ENCODE peak calls at places on chromosomes 1 and 21, in seven cellular contexts. One of them, this sample, is unnamed.

GRCh38 chr1:206796984-206797402 is 24.7 kb upstream of the IL10 start:
- DNase-seq in colonic mucosa: no peak
- DNase-seq in cardiac muscle cell: no peak
- DNase-seq in endodermal cell: no peak
- DNase-seq in cardiac fibroblast: no peak
- DNase-seq in MM.1S: no peak
- DNase-seq in AG09309: no peak
- DNase-seq in this sample: peak; percentile 82

GRCh38 chr1:65317866-65318653 is 8.7 kb downstream of the DNAJC6 start:
- DNase-seq in cardiac muscle cell: no peak
- DNase-seq in endodermal cell: no peak
- DNase-seq in MM.1S: no peak
- DNase-seq in colonic mucosa: no peak
- DNase-seq in AG09309: no peak
- DNase-seq in cardiac fibroblast: no peak
- DNase-seq in this sample: no peak

GRCh38 chr1:116503535-116504307 is 67.1 kb downstream of the CD58 start:
- DNase-seq in cardiac fibroblast: no peak
- DNase-seq in cardiac muscle cell: no peak
- DNase-seq in endodermal cell: no peak
- DNase-seq in AG09309: no peak
- DNase-seq in colonic mucosa: no peak
- DNase-seq in MM.1S: no peak
- DNase-seq in this sample: no peak

GRCh38 chr1:19179597-19180271 is 30.3 kb downstream of the UBR4 start:
- DNase-seq in cardiac muscle cell: peak; percentile 69
- DNase-seq in AG09309: no peak
- DNase-seq in colonic mucosa: no peak
- DNase-seq in endodermal cell: no peak
- DNase-seq in cardiac fibroblast: peak; percentile 74
- DNase-seq in MM.1S: no peak
- DNase-seq in this sample: no peak

GRCh38 chr21:34510148-34511142 is 1.6 kb downstream of the KCNE1 start:
- DNase-seq in MM.1S: peak; percentile 74
- DNase-seq in endodermal cell: peak; percentile 94
- DNase-seq in cardiac muscle cell: peak; percentile 83
- DNase-seq in colonic mucosa: peak; percentile 84
- DNase-seq in cardiac fibroblast: peak; percentile 79
- DNase-seq in AG09309: no peak
- DNase-seq in this sample: peak; percentile 82

GRCh38 chr1:37432636-37433035 is 41.7 kb upstream of the ZC3H12A start:
- DNase-seq in endodermal cell: no peak
- DNase-seq in MM.1S: no peak
- DNase-seq in cardiac muscle cell: no peak
- DNase-seq in colonic mucosa: no peak
- DNase-seq in AG09309: no peak
- DNase-seq in cardiac fibroblast: no peak
- DNase-seq in this sample: no peak

GRCh38 chr1:109498161-109498801 is 4.4 kb downstream of the CYB561D1 start:
- DNase-seq in cardiac muscle cell: peak; percentile 48
- DNase-seq in MM.1S: no peak
- DNase-seq in endodermal cell: peak; percentile 92
- DNase-seq in AG09309: no peak
- DNase-seq in cardiac fibroblast: peak; percentile 45
- DNase-seq in colonic mucosa: no peak
- DNase-seq in this sample: no peak

GRCh38 chr1:203083463-203083921 is 2.3 kb downstream of the MYOG start:
- DNase-seq in colonic mucosa: peak; percentile 12
- DNase-seq in MM.1S: no peak
- DNase-seq in cardiac muscle cell: no peak
- DNase-seq in AG09309: no peak
- DNase-seq in cardiac fibroblast: no peak
- DNase-seq in endodermal cell: peak; percentile 47
- DNase-seq in this sample: no peak

GRCh38 chr21:36156815-36157670 is at the start of gene DOP1B:
- DNase-seq in MM.1S: peak; percentile 53
- DNase-seq in AG09309: no peak
- DNase-seq in cardiac muscle cell: no peak
- DNase-seq in colonic mucosa: peak; percentile 72
- DNase-seq in cardiac fibroblast: no peak
- DNase-seq in endodermal cell: no peak
- DNase-seq in this sample: no peak

GRCh38 chr1:145962157-145963102 is 1.9 kb downstream of the ANKRD34A start:
- DNase-seq in AG09309: no peak
- DNase-seq in cardiac muscle cell: no peak
- DNase-seq in endodermal cell: peak; percentile 63
- DNase-seq in cardiac fibroblast: no peak
- DNase-seq in MM.1S: no peak
- DNase-seq in colonic mucosa: no peak
- DNase-seq in this sample: no peak

GRCh38 chr1:79741720-79742421 is 735.3 kb upstream of the ADGRL4 start:
- DNase-seq in cardiac muscle cell: no peak
- DNase-seq in AG09309: no peak
- DNase-seq in cardiac fibroblast: no peak
- DNase-seq in MM.1S: peak; percentile 23
- DNase-seq in colonic mucosa: no peak
- DNase-seq in endodermal cell: no peak
- DNase-seq in this sample: no peak

GRCh38 chr1:8171751-8172464 is 145.8 kb upstream of the ERRFI1 start:
- DNase-seq in MM.1S: no peak
- DNase-seq in cardiac fibroblast: no peak
- DNase-seq in colonic mucosa: no peak
- DNase-seq in endodermal cell: no peak
- DNase-seq in AG09309: no peak
- DNase-seq in cardiac muscle cell: no peak
- DNase-seq in this sample: no peak

GRCh38 chr1:20640183-20640597 is 6.9 kb downstream of the PINK1 start:
- DNase-seq in MM.1S: peak; percentile 60
- DNase-seq in cardiac muscle cell: peak; percentile 69
- DNase-seq in cardiac fibroblast: peak; percentile 69
- DNase-seq in colonic mucosa: peak; percentile 59
- DNase-seq in endodermal cell: peak; percentile 85
- DNase-seq in AG09309: no peak
- DNase-seq in this sample: no peak

GRCh38 chr1:14520514-14521163 is 77.8 kb upstream of the KAZN start:
- DNase-seq in MM.1S: no peak
- DNase-seq in endodermal cell: peak; percentile 19
- DNase-seq in cardiac fibroblast: no peak
- DNase-seq in cardiac muscle cell: no peak
- DNase-seq in AG09309: no peak
- DNase-seq in colonic mucosa: no peak
- DNase-seq in this sample: no peak

GRCh38 chr1:14598498-14599172 is at the start of gene KAZN:
- DNase-seq in AG09309: no peak
- DNase-seq in cardiac fibroblast: peak; percentile 43
- DNase-seq in colonic mucosa: peak; percentile 18
- DNase-seq in cardiac muscle cell: no peak
- DNase-seq in endodermal cell: peak; percentile 91
- DNase-seq in MM.1S: no peak
- DNase-seq in this sample: no peak

GRCh38 chr1:231986631-231987291 is 360.2 kb downstream of the DISC1 start:
- DNase-seq in AG09309: no peak
- DNase-seq in colonic mucosa: no peak
- DNase-seq in MM.1S: no peak
- DNase-seq in endodermal cell: peak; percentile 45
- DNase-seq in cardiac fibroblast: peak; percentile 76
- DNase-seq in cardiac muscle cell: peak; percentile 82
- DNase-seq in this sample: no peak

GRCh38 chr1:115697619-115698018 is 55.8 kb downstream of the VANGL1 start:
- DNase-seq in cardiac fibroblast: no peak
- DNase-seq in cardiac muscle cell: no peak
- DNase-seq in AG09309: no peak
- DNase-seq in endodermal cell: no peak
- DNase-seq in MM.1S: no peak
- DNase-seq in colonic mucosa: no peak
- DNase-seq in this sample: no peak

GRCh38 chr1:209633335-209633997 is 18.8 kb downstream of the LAMB3 start:
- DNase-seq in colonic mucosa: no peak
- DNase-seq in cardiac fibroblast: no peak
- DNase-seq in MM.1S: peak; percentile 15
- DNase-seq in AG09309: no peak
- DNase-seq in endodermal cell: no peak
- DNase-seq in cardiac muscle cell: peak; percentile 19
- DNase-seq in this sample: no peak

GRCh38 chr1:23537296-23537993 is 6.4 kb upstream of the E2F2 start:
- DNase-seq in AG09309: no peak
- DNase-seq in endodermal cell: no peak
- DNase-seq in colonic mucosa: no peak
- DNase-seq in cardiac fibroblast: no peak
- DNase-seq in MM.1S: no peak
- DNase-seq in cardiac muscle cell: peak; percentile 32
- DNase-seq in this sample: no peak

GRCh38 chr1:87334351-87335174 is 5.9 kb downstream of the LMO4 start:
- DNase-seq in endodermal cell: peak; percentile 84
- DNase-seq in MM.1S: peak; percentile 64
- DNase-seq in cardiac muscle cell: no peak
- DNase-seq in cardiac fibroblast: no peak
- DNase-seq in AG09309: no peak
- DNase-seq in colonic mucosa: peak; percentile 39
- DNase-seq in this sample: no peak

GRCh38 chr21:33132054-33132453 is 62.1 kb downstream of the OLIG1 start:
- DNase-seq in colonic mucosa: no peak
- DNase-seq in AG09309: no peak
- DNase-seq in cardiac muscle cell: no peak
- DNase-seq in endodermal cell: no peak
- DNase-seq in MM.1S: peak; percentile 40
- DNase-seq in cardiac fibroblast: no peak
- DNase-seq in this sample: no peak

GRCh38 chr1:93692451-93692861 is 10.8 kb upstream of the BCAR3 start:
- DNase-seq in MM.1S: no peak
- DNase-seq in colonic mucosa: no peak
- DNase-seq in cardiac fibroblast: no peak
- DNase-seq in AG09309: no peak
- DNase-seq in cardiac muscle cell: no peak
- DNase-seq in endodermal cell: no peak
- DNase-seq in this sample: no peak

GRCh38 chr21:44300262-44300959 is 558 bp downstream of the PFKL start:
- DNase-seq in AG09309: no peak
- DNase-seq in cardiac fibroblast: peak; percentile 59
- DNase-seq in cardiac muscle cell: peak; percentile 55
- DNase-seq in endodermal cell: peak; percentile 82
- DNase-seq in MM.1S: peak; percentile 80
- DNase-seq in colonic mucosa: peak; percentile 85
- DNase-seq in this sample: no peak

GRCh38 chr1:204307334-204307883 is 52.3 kb downstream of the PLEKHA6 start:
- DNase-seq in AG09309: no peak
- DNase-seq in MM.1S: no peak
- DNase-seq in cardiac muscle cell: peak; percentile 67
- DNase-seq in endodermal cell: peak; percentile 85
- DNase-seq in cardiac fibroblast: peak; percentile 56
- DNase-seq in colonic mucosa: no peak
- DNase-seq in this sample: no peak
- TF ChIP-seq CTCF in AG09309: peak; percentile 32
- TF ChIP-seq CTCF in MM.1S: no peak
- TF ChIP-seq CTCF in cardiac muscle cell: no peak
- TF ChIP-seq CTCF in endodermal cell: peak; percentile 37
- TF ChIP-seq CTCF in cardiac fibroblast: no peak
- TF ChIP-seq CTCF in colonic mucosa: no peak
- TF ChIP-seq CTCF in this sample: no peak

DNA sequence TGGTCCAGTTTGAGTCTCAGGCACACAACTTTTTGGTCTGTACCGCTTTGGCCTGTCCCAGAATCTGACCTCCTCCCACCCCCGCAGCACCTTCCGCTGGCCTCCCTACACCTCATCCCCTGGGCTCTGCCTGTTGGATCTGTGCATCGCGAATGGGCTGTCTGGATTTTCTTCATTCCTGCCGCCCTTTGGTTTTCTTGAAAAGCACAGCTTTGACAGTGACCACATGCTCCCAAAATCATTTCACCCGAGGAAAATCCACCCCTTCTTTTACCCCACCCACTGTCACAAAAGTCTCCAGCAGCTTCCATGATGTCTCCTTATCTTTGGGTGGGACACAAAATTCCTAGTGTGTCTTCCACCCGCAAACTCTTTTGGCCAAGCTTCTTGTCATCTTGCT is 65.0 kb upstream of the SSX2IP start:
- DNase-seq in cardiac muscle cell: no peak
- DNase-seq in cardiac fibroblast: no peak
- DNase-seq in MM.1S: no peak
- DNase-seq in endodermal cell: no peak
- DNase-seq in AG09309: no peak
- DNase-seq in colonic mucosa: no peak
- DNase-seq in this sample: no peak
- TF ChIP-seq CTCF in cardiac muscle cell: no peak
- TF ChIP-seq CTCF in cardiac fibroblast: no peak
- TF ChIP-seq CTCF in MM.1S: no peak
- TF ChIP-seq CTCF in endodermal cell: no peak
- TF ChIP-seq CTCF in AG09309: no peak
- TF ChIP-seq CTCF in colonic mucosa: no peak
- TF ChIP-seq CTCF in this sample: no peak

DNA sequence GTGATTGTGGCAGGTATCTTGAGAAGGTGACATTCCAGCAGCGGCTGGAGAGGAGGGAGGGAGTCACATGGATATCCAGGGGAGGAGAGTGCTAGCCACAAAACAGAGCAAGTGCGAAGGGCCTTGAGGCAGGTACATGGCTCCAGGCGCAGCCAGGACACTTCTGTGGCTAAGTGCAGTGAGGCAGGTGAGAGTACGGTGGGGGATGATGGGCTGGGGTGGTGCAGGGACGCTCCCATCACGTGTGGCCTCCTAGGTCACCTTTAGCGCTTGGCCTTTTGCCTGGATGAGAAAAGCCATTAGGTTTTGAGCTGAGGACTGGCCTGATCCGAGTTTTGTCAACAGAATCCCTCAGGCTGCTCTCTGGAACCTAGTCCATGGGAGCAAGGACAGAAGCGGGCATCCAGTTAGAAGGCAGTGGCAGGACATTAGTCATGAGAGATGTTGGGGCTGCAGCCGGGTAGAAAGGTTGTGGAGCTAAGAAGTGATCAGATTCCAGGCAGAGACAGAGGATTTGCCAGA is 31.6 kb downstream of the SMYD2 start:
- DNase-seq in MM.1S: no peak
- DNase-seq in AG09309: no peak
- DNase-seq in cardiac muscle cell: no peak
- DNase-seq in endodermal cell: peak; percentile 83
- DNase-seq in cardiac fibroblast: no peak
- DNase-seq in colonic mucosa: no peak
- DNase-seq in this sample: no peak
- TF ChIP-seq CTCF in MM.1S: no peak
- TF ChIP-seq CTCF in AG09309: no peak
- TF ChIP-seq CTCF in cardiac muscle cell: no peak
- TF ChIP-seq CTCF in endodermal cell: no peak
- TF ChIP-seq CTCF in cardiac fibroblast: no peak
- TF ChIP-seq CTCF in colonic mucosa: no peak
- TF ChIP-seq CTCF in this sample: no peak

DNA sequence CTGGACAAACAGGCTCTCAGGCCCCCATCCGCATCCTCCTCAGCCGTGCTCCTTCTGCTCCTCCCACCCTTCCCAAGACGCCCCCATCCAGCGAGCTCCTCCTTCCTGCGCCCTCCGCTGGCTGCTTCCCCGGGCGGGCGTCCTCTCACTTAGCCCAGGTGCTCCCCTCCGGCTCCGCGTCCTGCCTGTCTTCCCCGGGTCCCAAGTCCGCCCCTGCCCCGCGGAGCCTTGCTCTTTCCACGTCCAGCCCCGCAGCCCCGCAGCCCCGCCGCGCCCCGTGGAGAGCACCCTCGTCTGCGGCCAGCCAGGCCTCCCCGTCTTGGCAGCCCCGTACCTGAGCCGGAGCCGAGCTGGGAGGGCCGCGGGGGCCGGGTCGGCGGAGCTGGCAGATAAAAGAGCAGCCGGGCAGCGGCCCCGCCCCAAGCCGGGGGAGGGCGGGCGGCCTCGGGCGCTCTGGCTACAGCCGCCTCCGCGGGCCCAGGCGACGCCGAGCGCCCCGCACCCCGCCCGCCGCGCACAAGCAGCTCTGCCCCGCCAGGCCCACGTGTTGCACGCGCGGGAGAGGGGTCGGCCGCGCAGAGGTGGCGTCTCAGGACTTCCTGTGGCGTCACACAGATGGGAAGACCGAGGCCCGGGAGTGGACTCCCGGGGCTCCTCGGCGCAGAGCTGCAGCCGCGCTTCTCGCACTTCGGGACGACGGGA is at the start of gene PAQR7:
- DNase-seq in colonic mucosa: peak; percentile 78
- DNase-seq in AG09309: no peak
- DNase-seq in cardiac muscle cell: peak; percentile 82
- DNase-seq in endodermal cell: peak; percentile 90
- DNase-seq in MM.1S: peak; percentile 46
- DNase-seq in cardiac fibroblast: peak; percentile 79
- DNase-seq in this sample: no peak
- TF ChIP-seq CTCF in colonic mucosa: no peak
- TF ChIP-seq CTCF in AG09309: no peak
- TF ChIP-seq CTCF in cardiac muscle cell: no peak
- TF ChIP-seq CTCF in endodermal cell: peak; percentile 47
- TF ChIP-seq CTCF in MM.1S: no peak
- TF ChIP-seq CTCF in cardiac fibroblast: no peak
- TF ChIP-seq CTCF in this sample: no peak